ENCODE peak calls at places on chromosomes 16 and 17, in six cellular contexts. V is head of caudate nucleus; P is effector CD4-positive, alpha-beta T cell; M is stimulated activated CD8-positive, alpha-beta memory T cell treated with anti-CD3 and anti-CD28 coated beads, Interleukin-12 subunit alpha, Interleukin-12 subunit beta, amount 100 ng/mL, for 1 hour; C is prostate gland; G is NCI-H1048. J is an unnamed sample.
A peak's percentile ranks its signal among the peaks of the same experiment; 100 is the strongest.

GRCh38 chr17:48510761-48511604 is 19.8 kb downstream of the HOXB1 start:
- DNase-seq in G (no peak), P (peak; percentile 24), M (no peak), C (no peak), V (no peak), J (peak; percentile 90)

GRCh38 chr17:51374220-51374619 is 113.9 kb downstream of the UTP18 start:
- DNase-seq in V (no peak), G (no peak), C (no peak), P (no peak), M (no peak), J (no peak)

GRCh38 chr17:50787106-50787505 is 19.8 kb upstream of the ANKRD40CL start:
- DNase-seq in P (no peak), M (no peak), V (no peak), G (no peak), C (peak; percentile 27), J (no peak)

GRCh38 chr17:81440511-81441244 is 45.4 kb downstream of the BAHCC1 start:
- DNase-seq in M (no peak), G (no peak), V (no peak), P (no peak), C (no peak), J (no peak)

GRCh38 chr16:27334874-27335273 is 21.1 kb downstream of the IL4R start:
- DNase-seq in V (no peak), M (no peak), G (no peak), P (no peak), C (no peak), J (no peak)

GRCh38 chr16:68834550-68834949 is 8.8 kb upstream of the TANGO6 start:
- DNase-seq in C (peak; percentile 48), M (no peak), G (no peak), V (no peak), P (no peak), J (no peak)

GRCh38 chr16:77599793-77600415 is 122.4 kb upstream of the NUDT7 start:
- DNase-seq in C (peak; percentile 11), P (no peak), M (no peak), V (no peak), G (no peak), J (peak; percentile 61)

GRCh38 chr17:48195910-48196309 is 88.3 kb downstream of the SNX11 start:
- DNase-seq in C (no peak), G (no peak), V (no peak), P (no peak), M (no peak), J (no peak)

GRCh38 chr16:65315004-65315398 is 193.1 kb upstream of the CDH11 start:
- DNase-seq in C (no peak), M (no peak), V (no peak), G (no peak), P (no peak), J (no peak)

GRCh38 chr17:49694847-49695697 is 12.7 kb downstream of the SLC35B1 start:
- DNase-seq in V (no peak), G (no peak), P (peak; percentile 67), C (peak; percentile 41), M (peak; percentile 58), J (no peak)

GRCh38 chr16:28537964-28538732 is 626 bp downstream of the NUPR1 start:
- DNase-seq in P (no peak), V (no peak), C (no peak), G (no peak), M (no peak), J (no peak)

J was measured in fibroblast of lung.